ENCODE peak calls at places on chromosomes 2 and 18, in nine cellular contexts. F is uterus, M is A549, X is heart left ventricle, B is tibial nerve, A is transverse colon, D is IMR-90, N is adrenal gland, E is NB4. P is an unnamed sample.

GRCh38 chr2:99127999-99128398 is 13.5 kb upstream of the C2orf15 start:
- DNase-seq in A (no peak), F (no peak), N (no peak), B (no peak), E (no peak), D (no peak), M (no peak), X (no peak), P (no peak)

GRCh38 chr2:71614976-71615768 is 161.8 kb downstream of the DYSF start:
- DNase-seq in N (peak; percentile 60), B (peak; percentile 44), F (peak; percentile 51), D (peak; percentile 8), E (no peak), A (peak; percentile 37), X (peak; percentile 93), M (no peak), P (peak; percentile 44)

GRCh38 chr2:203673933-203674332 is 32.5 kb upstream of the CD28 start:
- DNase-seq in X (no peak), F (no peak), A (peak; percentile 38), D (no peak), M (no peak), B (peak; percentile 42), N (no peak), E (peak; percentile 94), P (no peak)

GRCh38 chr2:222817628-222818027 is 43.2 kb upstream of the ACSL3 start:
- DNase-seq in B (no peak), N (no peak), A (no peak), E (no peak), X (no peak), M (no peak), F (no peak), D (no peak), P (no peak)

GRCh38 chr18:80033181-80034067 is 810 bp upstream of the RBFA start:
- DNase-seq in B (peak; percentile 17), X (no peak), A (no peak), E (no peak), N (no peak), D (peak; percentile 44), F (peak; percentile 44), M (peak; percentile 64), P (no peak)

GRCh38 chr2:226953206-226953605 is 117.4 kb downstream of the RHBDD1 start:
- DNase-seq in M (no peak), B (peak; percentile 33), F (no peak), D (no peak), E (no peak), X (no peak), A (no peak), N (no peak), P (no peak)

GRCh38 chr2:191854385-191855372 is 7.8 kb upstream of the CAVIN2 start:
- DNase-seq in A (no peak), X (no peak), E (no peak), F (no peak), N (no peak), D (no peak), B (no peak), M (no peak), P (no peak)

GRCh38 chr18:8424481-8424880 is 184.8 kb upstream of the RAB12 start:
- DNase-seq in X (no peak), M (no peak), N (no peak), F (no peak), D (no peak), E (no peak), A (no peak), B (no peak), P (no peak)

GRCh38 chr2:216850665-216851327 is 9.1 kb downstream of the TNP1 start:
- DNase-seq in D (peak; percentile 18), X (no peak), F (no peak), B (no peak), M (no peak), A (no peak), E (no peak), N (no peak), P (no peak)

GRCh38 chr18:44723973-44724778 is 43.5 kb downstream of the SETBP1 start:
- DNase-seq in B (no peak), F (no peak), A (no peak), X (no peak), D (no peak), E (no peak), N (no peak), M (no peak), P (no peak)

GRCh38 chr2:237744613-237745249 is 53.8 kb upstream of the RBM44 start:
- DNase-seq in F (peak; percentile 80), A (peak; percentile 82), N (peak; percentile 79), M (peak; percentile 76), X (peak; percentile 90), D (peak; percentile 54), B (peak; percentile 93), E (peak; percentile 64), P (peak; percentile 83)

GRCh38 chr2:168913171-168913484 is 12.0 kb downstream of the G6PC2 start:
- DNase-seq in F (no peak), E (no peak), M (no peak), X (no peak), B (no peak), A (no peak), D (no peak), N (no peak), P (no peak)

GRCh38 chr2:12725238-12726187 is 8.8 kb downstream of the TRIB2 start:
- DNase-seq in E (no peak), A (no peak), D (no peak), B (no peak), N (no peak), X (no peak), F (no peak), M (no peak), P (no peak)

GRCh38 chr2:146323564-146323963 is 1521.3 kb upstream of the ACVR2A start:
- DNase-seq in F (no peak), D (peak; percentile 16), M (no peak), A (no peak), N (no peak), E (no peak), B (no peak), X (no peak), P (no peak)

GRCh38 chr2:46850742-46851141 is 64.9 kb downstream of the MCFD2 start:
- DNase-seq in N (peak; percentile 83), A (peak; percentile 45), D (peak; percentile 97), F (peak; percentile 93), E (no peak), X (no peak), B (peak; percentile 46), M (no peak), P (peak; percentile 77)

GRCh38 chr2:239433777-239434396 is 33.1 kb upstream of the HDAC4 start:
- DNase-seq in E (peak; percentile 23), M (no peak), N (no peak), B (no peak), F (no peak), X (no peak), A (no peak), D (peak; percentile 71), P (no peak)

GRCh38 chr2:191571163-191571769 is 106.7 kb upstream of the NABP1 start:
- DNase-seq in N (no peak), F (no peak), D (peak; percentile 75), M (peak; percentile 40), A (no peak), E (peak; percentile 84), X (no peak), B (no peak), P (no peak)

GRCh38 chr2:130755234-130756040 is at the start of gene AMER3:
- DNase-seq in M (no peak), E (no peak), F (no peak), B (no peak), N (no peak), X (no peak), A (no peak), D (no peak), P (peak; percentile 61)
- H3K4me3 ChIP-seq in M (peak within 1 kb of the TSS; percentile 41), E (no peak within 1 kb of the TSS), F (no peak within 1 kb of the TSS), B (no peak within 1 kb of the TSS), N (no peak within 1 kb of the TSS), X (peak within 1 kb of the TSS; percentile 31), A (peak within 1 kb of the TSS; percentile 25), D (no peak within 1 kb of the TSS), P (no peak within 1 kb of the TSS)

DNA sequence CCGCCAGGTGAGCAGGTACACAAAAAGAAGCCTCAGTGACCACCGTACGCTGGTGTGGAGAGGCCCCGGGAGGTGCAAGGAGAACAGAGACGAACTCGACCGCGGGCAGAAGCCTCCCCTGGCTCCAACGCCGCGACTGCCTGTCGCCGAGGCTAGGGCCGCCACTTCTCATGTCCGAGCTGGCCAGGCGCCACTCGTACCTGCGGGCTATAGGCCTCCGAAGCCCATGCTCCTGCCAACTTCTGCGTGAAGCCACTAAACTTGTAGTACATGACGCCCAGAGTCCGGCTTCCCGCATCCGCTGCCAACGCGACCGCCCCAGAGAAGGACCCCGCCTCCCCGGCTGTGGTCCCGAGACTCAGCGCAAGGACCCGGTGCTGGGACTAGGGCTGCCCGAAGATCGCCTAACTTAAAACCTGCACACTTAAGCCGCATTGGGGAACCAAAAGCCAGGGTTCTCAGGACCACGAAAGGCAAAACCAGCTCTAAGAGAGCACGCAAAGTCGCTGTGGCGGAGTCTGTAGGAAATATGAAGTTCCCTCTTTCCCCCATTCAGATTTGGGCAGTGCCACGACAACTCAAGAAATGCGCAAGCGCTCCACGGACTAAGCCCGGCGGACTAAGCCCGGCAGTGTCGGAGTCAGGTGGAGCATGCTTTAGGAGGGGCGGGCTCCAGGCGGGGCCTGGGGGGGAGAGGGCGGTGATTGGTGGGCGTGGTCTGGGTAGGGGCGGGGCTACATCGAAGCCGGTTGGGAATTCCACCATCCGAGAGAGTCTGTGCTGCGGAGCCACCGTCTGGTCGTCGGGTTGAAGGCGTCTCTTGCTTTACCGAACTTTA is at the start of gene COX7A2L:
- DNase-seq in A (peak; percentile 98), F (peak; percentile 97), B (peak; percentile 94), N (peak; percentile 98), X (peak; percentile 98), M (peak; percentile 99), D (peak; percentile 97), E (peak; percentile 97), P (peak; percentile 97)
- TF ChIP-seq CTCF in A (no peak), F (peak; percentile 7), B (peak; percentile 44), N (peak; percentile 19), X (peak; percentile 23), M (peak; percentile 50), D (peak; percentile 46), E (peak; percentile 5), P (no peak)

GRCh38 chr2:75268112-75268511 is 68.8 kb upstream of the TACR1 start:
- DNase-seq in N (no peak), E (no peak), X (no peak), F (no peak), B (no peak), A (no peak), D (no peak), M (no peak), P (no peak)
- TF ChIP-seq POLR2A in N (no peak), E (no peak), X (no peak), F (no peak), B (no peak), A (no peak), D (no peak), M (no peak), P (no peak)

DNA sequence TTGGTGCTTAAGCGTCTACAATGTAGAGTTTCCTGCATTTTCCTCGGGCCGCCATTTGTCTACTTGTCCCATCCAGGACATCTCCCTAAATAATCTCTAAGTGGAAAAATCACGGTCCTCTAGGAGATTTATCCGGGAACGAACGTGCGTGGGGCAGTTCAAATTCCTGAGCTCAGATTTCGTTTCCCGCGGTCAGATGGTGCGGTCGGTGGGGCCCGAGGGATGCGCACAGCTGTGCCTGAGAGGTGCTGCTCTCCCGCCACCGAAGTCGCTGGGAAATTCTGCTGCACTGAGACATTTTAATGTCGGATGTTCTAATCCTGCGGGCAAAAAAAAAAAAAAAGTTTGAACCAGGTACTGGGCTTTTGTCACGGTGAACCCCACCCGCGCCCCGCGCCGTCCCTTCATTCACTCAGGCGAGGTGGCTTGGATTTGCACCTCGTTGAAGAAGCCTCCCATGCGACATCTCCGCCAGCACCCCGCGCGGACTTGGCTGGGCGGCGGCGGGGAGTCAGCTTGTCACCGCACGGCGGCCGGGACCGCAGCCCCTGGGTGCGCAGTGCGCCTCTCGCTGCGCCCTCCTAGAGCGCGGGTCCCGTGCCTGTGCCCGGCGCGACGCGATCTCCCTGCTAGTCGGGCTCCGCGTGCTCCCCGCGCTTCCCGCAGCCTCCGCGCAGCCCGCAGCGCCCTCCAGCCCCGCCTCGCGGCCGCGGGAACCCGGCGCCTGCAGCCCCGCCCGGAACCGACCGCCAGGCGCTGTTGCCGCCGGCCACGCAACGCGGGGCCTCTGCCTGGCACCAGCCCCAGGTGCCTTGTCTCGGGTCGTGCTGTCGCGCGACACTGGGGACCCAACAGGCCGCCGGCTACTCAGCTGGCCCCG is 192.0 kb upstream of the TCF4 start:
- DNase-seq in N (peak; percentile 28), B (no peak), M (peak; percentile 7), X (peak; percentile 71), D (peak; percentile 30), F (peak; percentile 25), A (peak; percentile 7), E (no peak), P (peak; percentile 26)
- H3K4me3 ChIP-seq in N (no peak overlapping the region), B (peak overlapping the region; percentile 47), M (peak overlapping the region; percentile 44), X (peak overlapping the region; percentile 65), D (peak overlapping the region; percentile 72), F (peak overlapping the region; percentile 30), A (peak overlapping the region; percentile 38), E (no peak overlapping the region), P (peak overlapping the region; percentile 24)